ENCODE peak calls at places on chromosomes 5 and 9, in four cellular contexts. One of them, this sample, is unnamed.

GRCh38 chr9:107782381-107782780 is 292.8 kb upstream of the KLF4 start:
- DNase-seq in foreskin fibroblast: peak; percentile 91
- DNase-seq in Calu3: no peak
- DNase-seq in T-cell: no peak
- DNase-seq in this sample: no peak

GRCh38 chr5:115873392-115873791 is 31.7 kb downstream of the AP3S1 start:
- DNase-seq in foreskin fibroblast: peak; percentile 70
- DNase-seq in Calu3: no peak
- DNase-seq in T-cell: no peak
- DNase-seq in this sample: no peak

GRCh38 chr5:112159435-112159834 is 259.6 kb downstream of the EPB41L4A start:
- DNase-seq in T-cell: no peak
- DNase-seq in Calu3: no peak
- DNase-seq in foreskin fibroblast: peak; percentile 59
- DNase-seq in this sample: no peak

GRCh38 chr5:175219256-175219835 is 224.6 kb downstream of the DRD1 start:
- DNase-seq in Calu3: no peak
- DNase-seq in T-cell: no peak
- DNase-seq in foreskin fibroblast: no peak
- DNase-seq in this sample: no peak

GRCh38 chr9:95373069-95373681 is 55.7 kb upstream of the FANCC start:
- DNase-seq in T-cell: no peak
- DNase-seq in foreskin fibroblast: no peak
- DNase-seq in Calu3: no peak
- DNase-seq in this sample: no peak

GRCh38 chr9:135531096-135531495 is 9.9 kb downstream of the LCN1 start:
- DNase-seq in Calu3: no peak
- DNase-seq in T-cell: no peak
- DNase-seq in foreskin fibroblast: no peak
- DNase-seq in this sample: no peak

GRCh38 chr5:53984987-53985386 is 325.4 kb downstream of the ARL15 start:
- DNase-seq in T-cell: no peak
- DNase-seq in foreskin fibroblast: no peak
- DNase-seq in Calu3: no peak
- DNase-seq in this sample: no peak

GRCh38 chr5:138354926-138355378 is 2.5 kb downstream of the KDM3B start:
- DNase-seq in T-cell: peak; percentile 56
- DNase-seq in foreskin fibroblast: peak; percentile 88
- DNase-seq in Calu3: peak; percentile 57
- DNase-seq in this sample: peak; percentile 76

GRCh38 chr5:68315679-68316271 is 100.2 kb downstream of the PIK3R1 start:
- DNase-seq in T-cell: no peak
- DNase-seq in foreskin fibroblast: no peak
- DNase-seq in Calu3: peak; percentile 29
- DNase-seq in this sample: peak; percentile 55

GRCh38 chr5:73935719-73936118 is 309.7 kb downstream of the ARHGEF28 start:
- DNase-seq in T-cell: no peak
- DNase-seq in Calu3: no peak
- DNase-seq in foreskin fibroblast: no peak
- DNase-seq in this sample: no peak

GRCh38 chr5:134948929-134949328 is 18.8 kb upstream of the CATSPER3 start:
- DNase-seq in T-cell: no peak
- DNase-seq in Calu3: no peak
- DNase-seq in foreskin fibroblast: peak; percentile 52
- DNase-seq in this sample: no peak

GRCh38 chr5:153860482-153860881 is 178.2 kb downstream of the FAM114A2 start:
- DNase-seq in T-cell: no peak
- DNase-seq in Calu3: no peak
- DNase-seq in foreskin fibroblast: no peak
- DNase-seq in this sample: no peak

GRCh38 chr5:171945066-171945465 is 61.4 kb downstream of the FBXW11 start:
- DNase-seq in foreskin fibroblast: peak; percentile 50
- DNase-seq in Calu3: no peak
- DNase-seq in T-cell: no peak
- DNase-seq in this sample: no peak

GRCh38 chr5:26121343-26121742 is 917.0 kb downstream of the CDH9 start:
- DNase-seq in foreskin fibroblast: no peak
- DNase-seq in Calu3: no peak
- DNase-seq in T-cell: no peak
- DNase-seq in this sample: no peak

GRCh38 chr5:180201051-180201987 is 7.7 kb downstream of the RASGEF1C start:
- DNase-seq in foreskin fibroblast: no peak
- DNase-seq in Calu3: no peak
- DNase-seq in T-cell: no peak
- DNase-seq in this sample: no peak

GRCh38 chr5:141508808-141509611 is 20.1 kb downstream of the PCDHGC5 start:
- DNase-seq in Calu3: no peak
- DNase-seq in foreskin fibroblast: peak; percentile 98
- DNase-seq in T-cell: no peak
- DNase-seq in this sample: no peak

GRCh38 chr5:122465086-122465485 is 153.0 kb downstream of the SNCAIP start:
- DNase-seq in T-cell: no peak
- DNase-seq in Calu3: no peak
- DNase-seq in foreskin fibroblast: no peak
- DNase-seq in this sample: no peak

GRCh38 chr5:178453224-178453623 is 137.0 kb downstream of the COL23A1 start:
- DNase-seq in Calu3: no peak
- DNase-seq in foreskin fibroblast: peak; percentile 4
- DNase-seq in T-cell: no peak
- DNase-seq in this sample: no peak

GRCh38 chr9:130461218-130461630 is 16.5 kb downstream of the ASS1 start:
- DNase-seq in Calu3: peak; percentile 67
- DNase-seq in foreskin fibroblast: peak; percentile 66
- DNase-seq in T-cell: peak; percentile 62
- DNase-seq in this sample: no peak

GRCh38 chr9:89920901-89921300 is 316.1 kb downstream of the GADD45G start:
- DNase-seq in foreskin fibroblast: no peak
- DNase-seq in Calu3: no peak
- DNase-seq in T-cell: no peak
- DNase-seq in this sample: no peak

GRCh38 chr9:121213136-121213806 is 11.6 kb upstream of the RAB14 start:
- DNase-seq in foreskin fibroblast: peak; percentile 94
- DNase-seq in T-cell: peak; percentile 49
- DNase-seq in Calu3: peak; percentile 89
- DNase-seq in this sample: no peak

GRCh38 chr5:1200495-1201326 is 684 bp upstream of the SLC6A19 start:
- DNase-seq in T-cell: no peak
- DNase-seq in foreskin fibroblast: no peak
- DNase-seq in Calu3: no peak
- DNase-seq in this sample: no peak